ENCODE peak calls at places on chromosomes 2 and 18, in five cellular contexts. P, G, R, U and W are unnamed samples. For H3K9me3 and H3K36me3, the result is how much of the 10 kb centered on the place peaks cover.

GRCh38 chr2:65204461-65205230 is 23.0 kb upstream of the ACTR2 start:
- DNase-seq in P (peak), G (no peak), R (peak), U (no peak), W (no peak)

GRCh38 chr2:235001237-235002133 is 49.7 kb downstream of the SH3BP4 start:
- DNase-seq in P (no peak), G (no peak), R (peak), U (no peak), W (no peak)

GRCh38 chr2:55010149-55010591 is 40.1 kb downstream of the RTN4 start:
- DNase-seq in P (no peak), G (peak), R (peak), U (peak), W (peak)

GRCh38 chr2:88016948-88017779 is 817 bp upstream of the RNU2-63P start:
- DNase-seq in P (peak), G (no peak), R (no peak), U (peak), W (no peak)

GRCh38 chr2:174552891-174553290 is 44.7 kb downstream of the WIPF1 start:
- DNase-seq in P (no peak), G (no peak), R (no peak), U (no peak), W (no peak)

GRCh38 chr18:48173557-48173956 is 235.6 kb downstream of the ZBTB7C start:
- DNase-seq in P (no peak), G (no peak), R (no peak), U (no peak), W (no peak)

GRCh38 chr2:169478339-169478738 is 955 bp upstream of the BBS5 start:
- DNase-seq in P (no peak), G (no peak), R (peak), U (no peak), W (peak)

GRCh38 chr2:223414646-223415045 is 187.5 kb downstream of the SCG2 start:
- DNase-seq in P (no peak), G (peak), R (peak), U (no peak), W (no peak)

GRCh38 chr2:80624062-80624461 is 319.5 kb upstream of the LRRTM1 start:
- DNase-seq in P (no peak), G (no peak), R (no peak), U (no peak), W (no peak)
- H3K9me3 ChIP-seq in P (under half), G (under half), R (under half), U (under half), W (under half)

GRCh38 chr2:61218817-61219170 is 56.8 kb downstream of the C2orf74 start:
- DNase-seq in P (no peak), G (no peak), R (no peak), U (no peak), W (peak)

GRCh38 chr2:61222567-61222966 is 60.6 kb downstream of the C2orf74 start:
- DNase-seq in P (no peak), G (no peak), R (no peak), U (no peak), W (no peak)

GRCh38 chr2:61218076-61218816 is 56.3 kb downstream of the C2orf74 start:
- DNase-seq in P (no peak), G (no peak), R (no peak), U (no peak), W (no peak)

GRCh38 chr2:61221819-61222218 is 59.8 kb downstream of the C2orf74 start:
- DNase-seq in P (no peak), G (no peak), R (no peak), U (no peak), W (no peak)

GRCh38 chr2:61220768-61221167 is 58.8 kb downstream of the C2orf74 start:
- DNase-seq in P (no peak), G (no peak), R (peak), U (no peak), W (peak)
- H3K36me3 ChIP-seq in P (half or more), G (half or more), R (under half), U (under half), W (under half)

GRCh38 chr18:70333757-70334156 is 44.9 kb downstream of the SOCS6 start:
- DNase-seq in P (no peak), G (peak), R (peak), U (no peak), W (peak)

GRCh38 chr18:70333316-70333715 is 44.5 kb downstream of the SOCS6 start:
- DNase-seq in P (no peak), G (no peak), R (no peak), U (no peak), W (no peak)

GRCh38 chr18:70331456-70332097 is 42.7 kb downstream of the SOCS6 start:
- DNase-seq in P (no peak), G (no peak), R (no peak), U (no peak), W (no peak)

GRCh38 chr18:70334264-70334663 is 45.4 kb downstream of the SOCS6 start:
- DNase-seq in P (no peak), G (no peak), R (no peak), U (no peak), W (no peak)

GRCh38 chr18:70332694-70333093 is 43.8 kb downstream of the SOCS6 start:
- DNase-seq in P (no peak), G (no peak), R (peak), U (no peak), W (peak)
- H3K27ac ChIP-seq in P (no peak), G (no peak), R (peak), U (no peak), W (peak)

GRCh38 chr2:172578860-172579512 is 23.1 kb downstream of the PDK1 start:
- DNase-seq in P (no peak), G (no peak), R (no peak), U (no peak), W (no peak)
- H3K9me3 ChIP-seq in P (under half), G (under half), R (under half), U (under half), W (under half)

GRCh38 chr2:85542777-85543176 is 3.8 kb downstream of the MAT2A start:
- DNase-seq in P (no peak), G (no peak), R (no peak), U (no peak), W (no peak)

GRCh38 chr2:85547859-85548607 is 9.1 kb downstream of the MAT2A start:
- DNase-seq in P (no peak), G (no peak), R (peak), U (no peak), W (peak)

GRCh38 chr2:85548608-85548900 is 9.6 kb downstream of the MAT2A start:
- DNase-seq in P (no peak), G (no peak), R (no peak), U (no peak), W (no peak)

GRCh38 chr2:85547089-85547858 is 8.3 kb downstream of the MAT2A start:
- DNase-seq in P (no peak), G (no peak), R (peak), U (peak), W (peak)

GRCh38 chr2:85545780-85546240 is 6.8 kb downstream of the MAT2A start:
- DNase-seq in P (no peak), G (no peak), R (peak), U (peak), W (peak)
- H3K36me3 ChIP-seq in P (half or more), G (under half), R (under half), U (under half), W (half or more)